ENCODE peak calls at places on chromosome 21, in nine cellular contexts. C is LoVo; V is AG04449; B is M059J; T is NCI-H1092; E is amniotic epithelial cell; D is NCI-H2081; L is NK-92 treated with Interleukin-12 subunit alpha and Interleukin-12 subunit beta, amount 100 ng/mL, for 24 hours; K is astrocyte of the spinal cord. R is an unnamed sample.

GRCh38 chr21:29741761-29742160 is 198.0 kb downstream of the GRIK1 start:
- DNase-seq in C (no peak), V (no peak), B (no peak), T (no peak), E (no peak), D (no peak), L (no peak), K (no peak), R (no peak)

GRCh38 chr21:45154511-45155508 is 80.4 kb downstream of the ADARB1 start:
- DNase-seq in C (no peak), V (peak), B (peak), T (no peak), E (peak), D (no peak), L (no peak), K (peak), R (peak)

GRCh38 chr21:25494804-25495203 is 112.5 kb downstream of the MRPL39 start:
- DNase-seq in C (no peak), V (no peak), B (no peak), T (no peak), E (no peak), D (no peak), L (no peak), K (no peak), R (no peak)

GRCh38 chr21:19010996-19011395 is 607.4 kb upstream of the TMPRSS15 start:
- DNase-seq in C (no peak), V (no peak), B (no peak), T (no peak), E (no peak), D (no peak), L (no peak), K (no peak), R (no peak)

GRCh38 chr21:33587792-33588484 is 546 bp downstream of the DONSON start:
- DNase-seq in C (peak), V (no peak), B (peak), T (peak), E (no peak), D (peak), L (peak), K (peak), R (peak)

GRCh38 chr21:34276711-34277425 is 86.9 kb upstream of the KCNE2 start:
- DNase-seq in C (no peak), V (no peak), B (peak), T (no peak), E (no peak), D (no peak), L (no peak), K (no peak), R (no peak)

GRCh38 chr21:41678016-41678935 is 88.6 kb downstream of the RIPK4 start:
- DNase-seq in C (peak), V (no peak), B (peak), T (peak), E (no peak), D (peak), L (no peak), K (peak), R (no peak)

GRCh38 chr21:34022557-34023335 is 50.6 kb upstream of the MRPS6 start:
- DNase-seq in C (peak), V (no peak), B (peak), T (no peak), E (no peak), D (no peak), L (peak), K (no peak), R (no peak)

GRCh38 chr21:38244885-38245869 is 11.6 kb upstream of the KCNJ15 start:
- DNase-seq in C (no peak), V (peak), B (peak), T (no peak), E (peak), D (no peak), L (peak), K (peak), R (no peak)

GRCh38 chr21:22575165-22575584 is 1577.0 kb downstream of the NCAM2 start:
- DNase-seq in C (no peak), V (no peak), B (peak), T (peak), E (no peak), D (peak), L (no peak), K (no peak), R (peak)

GRCh38 chr21:32979598-32980268 is 46.0 kb upstream of the OLIG2 start:
- DNase-seq in C (no peak), V (no peak), B (no peak), T (no peak), E (no peak), D (no peak), L (no peak), K (no peak), R (no peak)

GRCh38 chr21:32521736-32522360 is 63.5 kb downstream of the TCP10L start:
- DNase-seq in C (no peak), V (no peak), B (no peak), T (no peak), E (no peak), D (no peak), L (no peak), K (no peak), R (no peak)

GRCh38 chr21:15208787-15209186 is 144.0 kb upstream of the NRIP1 start:
- DNase-seq in C (no peak), V (no peak), B (peak), T (no peak), E (no peak), D (no peak), L (no peak), K (no peak), R (no peak)

GRCh38 chr21:46498335-46499050 is 39.8 kb downstream of the DIP2A start:
- DNase-seq in C (no peak), V (no peak), B (peak), T (no peak), E (peak), D (no peak), L (no peak), K (peak), R (no peak)

GRCh38 chr21:25756190-25756932 is 21.6 kb downstream of the GABPA start:
- DNase-seq in C (no peak), V (no peak), B (no peak), T (no peak), E (no peak), D (no peak), L (no peak), K (no peak), R (no peak)

GRCh38 chr21:43373387-43374227 is 53.3 kb downstream of the SIK1 start:
- DNase-seq in C (no peak), V (no peak), B (peak), T (no peak), E (no peak), D (no peak), L (no peak), K (no peak), R (no peak)

GRCh38 chr21:25582888-25583287 is 24.4 kb downstream of the MRPL39 start:
- DNase-seq in C (no peak), V (no peak), B (no peak), T (no peak), E (no peak), D (no peak), L (no peak), K (no peak), R (no peak)

GRCh38 chr21:33007747-33008146 is 18.0 kb upstream of the OLIG2 start:
- DNase-seq in C (no peak), V (no peak), B (no peak), T (no peak), E (peak), D (no peak), L (peak), K (no peak), R (no peak)

GRCh38 chr21:33987461-33987860 is 71.9 kb upstream of the ATP5PO start:
- DNase-seq in C (no peak), V (no peak), B (no peak), T (no peak), E (no peak), D (no peak), L (no peak), K (no peak), R (no peak)

GRCh38 chr21:38661296-38662223 is 144.2 kb upstream of the ETS2 start:
- DNase-seq in C (peak), V (peak), B (peak), T (no peak), E (peak), D (no peak), L (no peak), K (peak), R (peak)

GRCh38 chr21:39003982-39004775 is 179.1 kb downstream of the PSMG1 start:
- DNase-seq in C (no peak), V (no peak), B (peak), T (peak), E (peak), D (no peak), L (no peak), K (no peak), R (peak)

GRCh38 chr21:41754481-41754891 is 12.4 kb downstream of the RIPK4 start:
- DNase-seq in C (no peak), V (no peak), B (no peak), T (no peak), E (no peak), D (no peak), L (no peak), K (no peak), R (peak)

GRCh38 chr21:34302496-34302895 is 61.3 kb upstream of the KCNE2 start:
- DNase-seq in C (no peak), V (no peak), B (no peak), T (no peak), E (peak), D (no peak), L (no peak), K (no peak), R (no peak)

GRCh38 chr21:22136770-22137169 is 1138.6 kb downstream of the NCAM2 start:
- DNase-seq in C (no peak), V (no peak), B (no peak), T (no peak), E (no peak), D (no peak), L (no peak), K (no peak), R (no peak)

R was measured in H7.